ENCODE peak calls at places on chromosomes 16 and 17, in ten cellular contexts. U is breast epithelium, T is NCI-H1092 treated with DMSO at 0.1 percent for 48 hours, R is IMR-90, C is NCI-H2081 treated with DMSO at 0.1 percent for 48 hours, Y is NCI-H2029, D is EL, O is DND-41, L is PC-3, E is frontal cortex. Q is an unnamed sample.

GRCh38 chr16:67187175-67187900 is 2.6 kb downstream of the EXOC3L1 start:
- DNase-seq in U (no peak), Y (no peak), T (peak), C (no peak), L (no peak), D (no peak), O (no peak), R (no peak), E (no peak), Q (no peak)

GRCh38 chr16:85423631-85424030 is 189.5 kb upstream of the GSE1 start:
- DNase-seq in O (no peak), C (no peak), U (no peak), D (no peak), E (no peak), Y (no peak), L (no peak), R (no peak), T (no peak), Q (no peak)

GRCh38 chr16:17334096-17334495 is 136.7 kb downstream of the XYLT1 start:
- DNase-seq in D (peak), R (peak), T (no peak), C (no peak), Y (no peak), E (no peak), L (no peak), U (no peak), O (no peak), Q (no peak)

GRCh38 chr16:75326333-75326732 is 74.9 kb upstream of the BCAR1 start:
- DNase-seq in E (no peak), D (no peak), C (no peak), L (no peak), O (no peak), T (peak), R (no peak), U (no peak), Y (no peak), Q (no peak)

GRCh38 chr16:85757341-85757822 is 6.5 kb upstream of the C16orf74 start:
- DNase-seq in D (peak), T (no peak), R (peak), O (no peak), E (no peak), U (no peak), L (peak), C (no peak), Y (no peak), Q (no peak)

GRCh38 chr17:80251966-80252365 is 8.7 kb upstream of the RNF213 start:
- DNase-seq in E (no peak), Y (no peak), R (no peak), U (no peak), O (no peak), D (no peak), T (no peak), C (no peak), L (no peak), Q (no peak)

GRCh38 chr16:89022051-89022836 is 45.2 kb upstream of the CBFA2T3 start:
- DNase-seq in T (no peak), C (no peak), L (no peak), R (no peak), Y (no peak), D (no peak), U (no peak), E (no peak), O (no peak), Q (no peak)

GRCh38 chr17:40486513-40487370 is 14.7 kb downstream of the TNS4 start:
- DNase-seq in D (peak), R (peak), Y (no peak), U (no peak), C (no peak), E (no peak), T (no peak), O (no peak), L (peak), Q (no peak)

GRCh38 chr16:19974607-19975006 is 90.0 kb upstream of the GPRC5B start:
- DNase-seq in R (no peak), O (no peak), T (no peak), Y (no peak), U (no peak), L (no peak), C (no peak), E (no peak), D (no peak), Q (no peak)

GRCh38 chr16:84514874-84515835 is 10.7 kb upstream of the MEAK7 start:
- DNase-seq in C (no peak), Y (peak), E (no peak), R (no peak), U (peak), L (no peak), D (no peak), T (peak), O (no peak), Q (no peak)

GRCh38 chr16:89105599-89106151 is 12.0 kb downstream of the ACSF3 start:
- DNase-seq in D (no peak), T (no peak), C (no peak), R (no peak), Y (no peak), L (no peak), O (no peak), U (no peak), E (no peak), Q (no peak)

GRCh38 chr17:31095239-31096105 is 695 bp downstream of the NF1 start:
- DNase-seq in U (peak), Y (peak), E (peak), R (peak), D (peak), C (no peak), L (peak), T (peak), O (peak), Q (peak)

Q was measured in type B pancreatic cell.